ENCODE peak calls at places on chromosomes 5 and 9, in seven cellular contexts. One of them, this sample, is unnamed.

GRCh38 chr5:84791153-84791552 is 406.5 kb upstream of the EDIL3 start:
- DNase-seq in hypothalamus: no peak
- DNase-seq in NCI-H1417: no peak
- DNase-seq in mucosa of descending colon: no peak
- DNase-seq in caudate nucleus: no peak
- DNase-seq in ovary: no peak
- DNase-seq in GM04504: no peak
- DNase-seq in this sample: no peak

GRCh38 chr5:172540099-172540870 is 86.0 kb upstream of the SH3PXD2B start:
- DNase-seq in mucosa of descending colon: no peak
- DNase-seq in GM04504: no peak
- DNase-seq in hypothalamus: no peak
- DNase-seq in ovary: no peak
- DNase-seq in caudate nucleus: no peak
- DNase-seq in NCI-H1417: no peak
- DNase-seq in this sample: no peak

GRCh38 chr5:71640408-71640807 is 53.3 kb downstream of the MCCC2 start:
- DNase-seq in GM04504: no peak
- DNase-seq in caudate nucleus: no peak
- DNase-seq in ovary: no peak
- DNase-seq in mucosa of descending colon: no peak
- DNase-seq in hypothalamus: no peak
- DNase-seq in NCI-H1417: no peak
- DNase-seq in this sample: no peak

GRCh38 chr9:98625728-98626127 is 83.0 kb downstream of the GABBR2 start:
- DNase-seq in NCI-H1417: no peak
- DNase-seq in hypothalamus: no peak
- DNase-seq in caudate nucleus: no peak
- DNase-seq in ovary: no peak
- DNase-seq in mucosa of descending colon: no peak
- DNase-seq in GM04504: no peak
- DNase-seq in this sample: no peak

GRCh38 chr9:99143661-99144060 is 38.7 kb downstream of the TGFBR1 start:
- DNase-seq in caudate nucleus: no peak
- DNase-seq in GM04504: no peak
- DNase-seq in mucosa of descending colon: no peak
- DNase-seq in NCI-H1417: no peak
- DNase-seq in ovary: no peak
- DNase-seq in hypothalamus: no peak
- DNase-seq in this sample: no peak

GRCh38 chr5:159773062-159773924 is 143.0 kb upstream of the ADRA1B start:
- DNase-seq in mucosa of descending colon: peak
- DNase-seq in hypothalamus: no peak
- DNase-seq in caudate nucleus: no peak
- DNase-seq in GM04504: peak
- DNase-seq in ovary: peak
- DNase-seq in NCI-H1417: peak
- DNase-seq in this sample: peak

GRCh38 chr5:124297826-124298225 is 448.6 kb downstream of the ZNF608 start:
- DNase-seq in GM04504: no peak
- DNase-seq in mucosa of descending colon: no peak
- DNase-seq in caudate nucleus: no peak
- DNase-seq in NCI-H1417: no peak
- DNase-seq in ovary: no peak
- DNase-seq in hypothalamus: no peak
- DNase-seq in this sample: no peak

GRCh38 chr5:150255659-150256415 is 33.7 kb downstream of the CAMK2A start:
- DNase-seq in caudate nucleus: no peak
- DNase-seq in mucosa of descending colon: no peak
- DNase-seq in GM04504: no peak
- DNase-seq in NCI-H1417: peak
- DNase-seq in hypothalamus: no peak
- DNase-seq in ovary: no peak
- DNase-seq in this sample: no peak

GRCh38 chr9:14561929-14562386 is 131.3 kb downstream of the ZDHHC21 start:
- DNase-seq in ovary: no peak
- DNase-seq in NCI-H1417: no peak
- DNase-seq in hypothalamus: no peak
- DNase-seq in mucosa of descending colon: no peak
- DNase-seq in caudate nucleus: no peak
- DNase-seq in GM04504: no peak
- DNase-seq in this sample: peak

GRCh38 chr5:14400085-14400484 is 181.5 kb upstream of the OTULINL start:
- DNase-seq in ovary: no peak
- DNase-seq in mucosa of descending colon: no peak
- DNase-seq in NCI-H1417: no peak
- DNase-seq in GM04504: peak
- DNase-seq in hypothalamus: no peak
- DNase-seq in caudate nucleus: no peak
- DNase-seq in this sample: no peak

GRCh38 chr9:35521708-35522107 is 31.8 kb downstream of the RUSC2 start:
- DNase-seq in caudate nucleus: no peak
- DNase-seq in mucosa of descending colon: no peak
- DNase-seq in NCI-H1417: no peak
- DNase-seq in hypothalamus: no peak
- DNase-seq in ovary: no peak
- DNase-seq in GM04504: no peak
- DNase-seq in this sample: no peak

GRCh38 chr5:73135429-73136276 is 15.3 kb downstream of the TMEM171 start:
- DNase-seq in hypothalamus: no peak
- DNase-seq in mucosa of descending colon: no peak
- DNase-seq in GM04504: no peak
- DNase-seq in ovary: no peak
- DNase-seq in caudate nucleus: no peak
- DNase-seq in NCI-H1417: no peak
- DNase-seq in this sample: no peak

This sample was measured in right cardiac atrium.